ENCODE peak calls at places on chromosomes 2 and 18, in eight cellular contexts. Y, V, L, M, I, Z, W and U are unnamed samples.
A peak's percentile ranks its signal among the peaks of the same experiment; 100 is the strongest.

GRCh38 chr2:221705478-221705877 is 133.4 kb upstream of the EPHA4 start:
- DNase-seq in W (no peak), Z (no peak), Y (no peak), V (no peak), M (no peak), L (no peak), I (no peak), U (no peak)

GRCh38 chr2:144274131-144274530 is 245.8 kb downstream of the ZEB2 start:
- DNase-seq in W (no peak), M (no peak), Y (no peak), L (no peak), Z (no peak), I (no peak), V (no peak), U (no peak)

GRCh38 chr2:138531913-138532312 is 30.3 kb downstream of the SPOPL start:
- DNase-seq in V (peak; percentile 19), Z (no peak), L (no peak), Y (peak; percentile 6), I (no peak), W (no peak), M (no peak), U (no peak)

GRCh38 chr2:120109186-120110061 is 96.5 kb downstream of the EPB41L5 start:
- DNase-seq in L (no peak), W (peak; percentile 29), M (peak; percentile 54), Z (no peak), V (peak; percentile 58), I (no peak), Y (peak; percentile 41), U (no peak)

GRCh38 chr2:223760838-223761502 is 76.4 kb downstream of the AP1S3 start:
- DNase-seq in I (peak; percentile 41), Z (peak; percentile 61), V (peak; percentile 88), M (peak; percentile 90), W (peak; percentile 76), L (peak; percentile 8), Y (peak; percentile 20), U (peak; percentile 41)

GRCh38 chr2:228646061-228646460 is 464.6 kb upstream of the SPHKAP start:
- DNase-seq in W (peak; percentile 22), Z (no peak), L (no peak), Y (no peak), V (peak; percentile 12), I (peak; percentile 25), M (no peak), U (no peak)

GRCh38 chr18:8177330-8178016 is 431.8 kb upstream of the RAB12 start:
- DNase-seq in M (peak; percentile 35), Z (peak; percentile 5), W (peak; percentile 9), V (peak; percentile 26), Y (no peak), L (no peak), I (no peak), U (no peak)

GRCh38 chr2:168490916-168491605 is 35.0 kb downstream of the CERS6 start:
- DNase-seq in Z (no peak), I (no peak), V (no peak), L (no peak), Y (no peak), W (no peak), M (no peak), U (no peak)

GRCh38 chr2:216299588-216299987 is 72.7 kb downstream of the MARCHF4 start:
- DNase-seq in M (no peak), I (no peak), Z (no peak), W (peak; percentile 54), L (no peak), Y (no peak), V (no peak), U (no peak)

GRCh38 chr18:59084286-59084779 is 55.4 kb upstream of the SEC11C start:
- DNase-seq in Z (peak; percentile 12), I (no peak), V (peak; percentile 74), Y (peak; percentile 74), L (peak; percentile 3), M (peak; percentile 80), W (peak; percentile 75), U (peak; percentile 42)

GRCh38 chr2:178863856-178864620 is 56.8 kb upstream of the TTN start:
- DNase-seq in L (no peak), M (no peak), I (no peak), Y (no peak), W (peak; percentile 32), Z (no peak), V (peak; percentile 30), U (no peak)

GRCh38 chr2:114805195-114805594 is 362.8 kb downstream of the DPP10 start:
- DNase-seq in Z (no peak), I (no peak), Y (no peak), M (no peak), V (no peak), W (no peak), L (no peak), U (no peak)

GRCh38 chr2:19574788-19575260 is 216.4 kb upstream of the OSR1 start:
- DNase-seq in M (no peak), I (peak; percentile 64), L (no peak), W (peak; percentile 89), Y (no peak), Z (no peak), V (peak; percentile 81), U (peak; percentile 66)

GRCh38 chr2:232568161-232568560 is 17.7 kb downstream of the EIF4E2 start:
- DNase-seq in Z (peak; percentile 31), W (peak; percentile 92), Y (no peak), V (peak; percentile 84), M (peak; percentile 21), L (no peak), I (peak; percentile 80), U (peak; percentile 82)

GRCh38 chr2:68774569-68775271 is 40.1 kb downstream of the ARHGAP25 start:
- DNase-seq in L (peak; percentile 22), I (no peak), M (no peak), V (no peak), W (no peak), Y (no peak), Z (no peak), U (no peak)

GRCh38 chr2:68772109-68772508 is 37.5 kb downstream of the ARHGAP25 start:
- DNase-seq in Y (no peak), V (no peak), W (no peak), I (no peak), Z (no peak), M (no peak), L (no peak), U (no peak)

GRCh38 chr2:68771211-68771721 is 36.7 kb downstream of the ARHGAP25 start:
- DNase-seq in I (no peak), V (no peak), W (no peak), Z (no peak), Y (no peak), L (no peak), M (no peak), U (no peak)

GRCh38 chr2:68776124-68776523 is 41.5 kb downstream of the ARHGAP25 start:
- DNase-seq in Z (no peak), M (no peak), V (no peak), W (no peak), Y (no peak), L (no peak), I (no peak), U (no peak)

DNA sequence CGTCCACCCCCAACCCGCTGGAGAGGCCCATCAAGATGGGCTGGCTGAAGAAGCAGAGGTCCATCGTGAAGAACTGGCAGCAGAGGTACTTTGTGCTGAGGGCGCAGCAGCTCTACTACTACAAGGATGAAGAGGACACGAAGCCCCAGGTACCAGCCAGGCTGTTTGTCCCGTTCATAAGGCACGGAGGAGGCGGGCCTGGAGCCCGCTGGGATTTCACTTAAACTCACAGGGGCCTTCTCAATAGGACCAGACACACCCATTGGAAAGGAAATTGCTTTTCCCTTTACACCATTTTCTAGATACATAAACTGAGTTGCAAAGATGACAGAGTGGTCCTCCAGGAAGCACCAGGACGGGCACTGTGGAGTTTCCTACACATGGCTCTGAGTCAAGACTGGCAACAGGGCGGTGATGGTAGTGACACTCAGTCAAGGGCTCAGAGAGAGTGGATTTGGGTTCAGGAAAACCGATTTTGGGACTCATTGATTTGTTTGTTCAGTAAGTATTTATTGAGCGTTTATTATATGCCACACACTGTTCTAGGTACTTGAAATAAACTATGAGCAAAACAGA is 40.7 kb downstream of the ARHGAP25 start:
- DNase-seq in M (no peak), L (no peak), Z (no peak), W (no peak), I (no peak), V (no peak), Y (no peak), U (no peak)
- H3K4me3 ChIP-seq in M (no peak overlapping the region), L (peak overlapping the region; percentile 44), Z (no peak overlapping the region), W (no peak overlapping the region), I (no peak overlapping the region), V (no peak overlapping the region), Y (no peak overlapping the region), U (no peak overlapping the region)

DNA sequence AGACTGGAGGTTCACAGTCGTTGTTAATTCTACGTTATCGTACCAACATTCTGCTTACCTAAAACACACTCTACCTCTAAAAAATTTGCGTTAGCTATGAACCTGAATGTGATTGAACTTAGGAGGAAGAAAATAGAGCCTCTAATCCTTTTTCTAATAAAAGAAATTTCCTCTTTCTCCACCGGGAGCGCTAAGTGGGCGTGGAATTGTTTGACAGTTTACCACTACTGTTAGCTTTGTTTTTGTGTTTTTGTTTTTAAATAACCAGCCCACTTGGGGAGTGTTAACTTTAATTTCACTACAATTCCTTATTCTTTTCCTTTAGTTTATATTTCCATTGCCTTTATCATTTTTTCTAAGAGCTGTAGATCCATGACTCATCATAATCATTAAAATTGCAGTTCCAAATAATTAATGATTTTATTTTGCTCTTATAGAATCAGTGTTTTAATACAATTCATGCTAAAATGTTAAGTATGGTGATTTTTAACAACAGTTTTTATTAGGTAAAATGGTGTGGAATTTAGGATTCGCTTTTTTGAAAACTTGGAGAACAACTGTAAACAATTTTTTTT is 55.0 kb upstream of the ITM2C start:
- DNase-seq in M (no peak), Y (no peak), L (no peak), W (no peak), V (no peak), I (no peak), Z (no peak), U (no peak)
- TF ChIP-seq CTCF in M (peak; percentile 32), Y (peak; percentile 57), L (no peak), W (no peak), V (peak; percentile 32), I (peak; percentile 33), Z (no peak), U (peak; percentile 33)

DNA sequence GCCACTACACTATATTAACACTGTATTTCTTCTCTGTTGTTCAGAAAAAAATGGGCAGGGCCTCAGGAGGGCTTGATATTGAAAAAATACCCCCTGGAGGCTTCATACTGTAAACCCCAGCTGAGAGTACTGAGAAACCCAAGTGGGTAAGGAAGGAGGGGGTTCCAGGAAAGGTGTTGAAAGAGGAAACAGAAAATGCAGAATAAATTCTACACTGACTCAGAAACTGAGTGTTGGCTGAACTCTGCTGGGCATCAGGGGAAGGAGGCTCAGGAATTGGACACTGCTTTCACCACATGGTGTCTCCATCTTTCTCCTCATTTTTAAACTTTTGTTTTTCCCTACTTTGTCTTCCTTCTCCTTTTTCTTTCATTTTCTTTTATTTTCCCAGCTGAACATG is 253.7 kb downstream of the DYM start:
- DNase-seq in W (peak; percentile 21), Y (peak; percentile 8), L (no peak), V (peak; percentile 28), M (no peak), Z (no peak), I (no peak), U (no peak)
- H3K4me3 ChIP-seq in W (no peak overlapping the region), Y (no peak overlapping the region), L (no peak overlapping the region), V (no peak overlapping the region), M (no peak overlapping the region), Z (no peak overlapping the region), I (no peak overlapping the region), U (no peak overlapping the region)

DNA sequence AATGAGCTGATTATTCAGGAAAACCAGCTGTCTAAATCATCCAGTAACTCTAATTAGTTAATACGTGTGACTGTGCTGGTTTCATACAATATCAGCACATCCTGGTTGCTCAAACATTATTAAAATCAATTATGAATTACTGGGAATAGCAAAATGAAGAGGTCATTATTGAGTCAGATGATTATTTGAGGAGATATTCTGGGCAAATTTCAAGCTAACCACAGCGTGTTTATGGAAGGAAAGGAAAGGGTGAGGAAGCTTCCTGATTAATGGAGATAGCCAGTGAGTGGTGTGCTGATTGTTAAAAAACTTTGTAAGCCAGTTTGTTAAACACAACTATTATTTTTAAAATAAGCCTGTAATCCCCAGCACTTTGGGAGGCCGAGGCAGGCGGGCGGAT is 321.6 kb upstream of the TFPI start:
- DNase-seq in Z (no peak), M (no peak), I (no peak), W (no peak), Y (no peak), V (no peak), L (no peak), U (no peak)
- TF ChIP-seq CTCF in Z (no peak), M (no peak), I (no peak), W (no peak), Y (no peak), V (no peak), L (no peak), U (no peak)